ENCODE peak calls at places on chromosome 20, in six cellular contexts. T is upper lobe of left lung, N is bronchial epithelial cell, C is brain microvascular endothelial cell, D is adrenal gland, J is mucosa of descending colon. S is an unnamed sample.

GRCh38 chr20:63095718-63096654 is 89.2 kb upstream of the BHLHE23 start:
- DNase-seq in T (no peak), N (no peak), C (no peak), D (no peak), J (peak; percentile 25), S (no peak)

GRCh38 chr20:62652051-62652893 is 10.0 kb downstream of the SLCO4A1 start:
- DNase-seq in T (peak; percentile 93), N (peak; percentile 92), C (peak; percentile 90), D (peak; percentile 97), J (peak; percentile 89), S (peak; percentile 94)

GRCh38 chr20:14929388-14929787 is 592.0 kb upstream of the FLRT3 start:
- DNase-seq in T (peak; percentile 10), N (no peak), C (no peak), D (no peak), J (no peak), S (no peak)

GRCh38 chr20:53194891-53195290 is 222.7 kb downstream of the TSHZ2 start:
- DNase-seq in T (no peak), N (no peak), C (no peak), D (no peak), J (no peak), S (no peak)

GRCh38 chr20:46838002-46838401 is 56.6 kb upstream of the EYA2 start:
- DNase-seq in T (no peak), N (no peak), C (no peak), D (no peak), J (no peak), S (no peak)

GRCh38 chr20:3693376-3693775 is 11.6 kb upstream of the ADAM33 start:
- DNase-seq in T (no peak), N (no peak), C (no peak), D (no peak), J (no peak), S (no peak)

GRCh38 chr20:47972916-47973309 is 187.6 kb upstream of the SULF2 start:
- DNase-seq in T (no peak), N (no peak), C (no peak), D (no peak), J (no peak), S (no peak)

GRCh38 chr20:13778827-13779226 is 5.9 kb downstream of the ESF1 start:
- DNase-seq in T (no peak), N (no peak), C (no peak), D (no peak), J (no peak), S (peak; percentile 54)

GRCh38 chr20:40470313-40471260 is 218.4 kb downstream of the MAFB start:
- DNase-seq in T (peak; percentile 65), N (no peak), C (no peak), D (no peak), J (peak; percentile 24), S (no peak)

GRCh38 chr20:62705626-62706025 is 3.0 kb upstream of the NTSR1 start:
- DNase-seq in T (peak; percentile 70), N (no peak), C (no peak), D (no peak), J (no peak), S (no peak)

GRCh38 chr20:7392551-7392950 is 547.7 kb downstream of the HAO1 start:
- DNase-seq in T (no peak), N (peak; percentile 29), C (peak; percentile 5), D (no peak), J (no peak), S (no peak)

GRCh38 chr20:50449789-50450492 is 60.2 kb upstream of the PTPN1 start:
- DNase-seq in T (no peak), N (no peak), C (no peak), D (no peak), J (peak; percentile 27), S (peak; percentile 75)

GRCh38 chr20:18506744-18507143 is 996 bp upstream of the SEC23B start:
- DNase-seq in T (no peak), N (peak; percentile 10), C (no peak), D (no peak), J (peak; percentile 30), S (peak; percentile 7)

GRCh38 chr20:18504479-18505060 is 3.2 kb upstream of the SEC23B start:
- DNase-seq in T (peak; percentile 72), N (no peak), C (no peak), D (peak; percentile 69), J (peak; percentile 27), S (no peak)

GRCh38 chr20:18511566-18511965 is 3.8 kb downstream of the SEC23B start:
- DNase-seq in T (no peak), N (no peak), C (no peak), D (no peak), J (no peak), S (no peak)

GRCh38 chr20:18513208-18513607 is 5.5 kb downstream of the SEC23B start:
- DNase-seq in T (no peak), N (no peak), C (no peak), D (no peak), J (no peak), S (no peak)

DNA sequence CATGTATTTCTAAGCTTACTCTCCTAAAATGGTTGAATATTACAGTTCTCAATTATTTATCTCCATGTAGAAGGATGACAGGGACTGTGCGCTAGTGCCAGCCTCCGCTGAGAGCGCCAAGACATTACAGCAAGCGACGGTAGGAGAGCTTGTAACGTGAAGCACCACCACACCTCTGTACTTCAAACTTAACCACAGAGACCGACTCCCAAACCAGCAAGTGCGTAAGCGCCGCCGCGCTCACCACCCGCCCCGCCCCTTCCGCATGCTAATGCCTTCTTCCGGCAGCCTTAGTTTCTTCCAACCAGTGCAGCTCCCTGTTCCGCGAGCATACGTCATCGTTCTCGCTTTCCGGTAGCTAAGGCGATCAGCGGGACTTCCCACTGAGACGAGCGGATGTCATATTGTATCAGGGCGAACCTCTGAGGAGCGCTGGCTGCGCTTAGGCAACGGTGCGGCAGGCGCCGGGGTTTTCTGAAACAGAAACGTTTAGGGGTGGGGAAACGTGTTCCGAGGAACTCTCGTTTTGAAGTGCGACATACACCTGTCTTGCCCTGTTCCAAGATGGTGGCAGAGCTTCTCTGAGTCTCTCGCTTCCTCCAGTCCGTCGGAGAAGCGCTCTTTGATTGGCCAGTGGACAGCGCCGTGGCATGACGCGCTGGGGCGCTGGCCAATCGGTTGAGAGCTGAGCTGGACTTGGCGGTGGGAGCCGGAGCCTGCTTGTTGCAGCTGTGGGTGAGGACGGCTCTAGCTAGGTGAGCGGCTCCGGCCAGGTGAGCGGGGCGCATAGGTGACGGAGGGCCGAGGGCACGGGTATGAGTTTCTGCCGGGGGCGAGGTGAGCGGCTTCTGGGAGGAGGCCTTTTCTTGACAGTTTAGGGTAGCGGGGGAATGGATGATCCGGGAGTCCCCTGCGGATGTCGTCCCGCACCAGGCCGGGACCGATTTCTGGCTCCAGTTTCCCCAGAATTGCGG is at the start of gene SEC23B:
- DNase-seq in T (peak; percentile 98), N (peak; percentile 96), C (peak; percentile 97), D (peak; percentile 99), J (peak; percentile 98), S (peak; percentile 98)
- TF ChIP-seq CTCF in T (no peak), N (no peak), C (no peak), D (no peak), J (no peak), S (no peak)

DNA sequence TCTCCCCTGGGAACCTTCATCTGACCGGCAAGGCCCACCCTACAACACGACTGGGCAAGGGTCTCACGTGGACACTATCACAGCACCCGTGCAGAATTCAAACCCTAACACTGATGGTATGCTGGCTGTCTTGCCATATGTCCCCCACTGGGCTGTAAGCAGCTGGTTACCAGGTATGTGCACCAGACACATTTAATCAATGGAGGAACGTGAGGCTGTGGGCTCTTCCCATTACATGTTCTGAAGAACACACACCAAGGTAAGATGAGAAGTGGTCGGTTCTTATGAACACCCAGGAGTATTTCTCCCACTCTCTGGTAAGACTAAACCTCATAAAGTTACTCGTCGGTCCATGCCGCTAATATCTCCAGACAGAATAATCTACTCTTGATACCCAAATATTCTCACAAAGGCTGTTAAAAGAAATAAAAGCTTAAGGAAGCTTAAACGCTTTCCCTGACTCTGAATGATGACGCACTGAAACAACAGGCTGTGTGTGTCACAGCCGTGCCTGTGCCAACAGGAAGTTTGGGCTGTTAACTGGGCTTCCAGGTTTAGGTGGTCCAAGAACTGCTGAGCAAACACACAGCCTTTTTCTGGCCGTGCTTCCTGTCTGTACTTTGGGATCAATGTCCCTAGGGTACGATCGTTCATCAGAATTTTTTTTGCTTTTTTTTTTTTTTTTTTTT is 75.3 kb downstream of the SLC23A2 start:
- DNase-seq in T (no peak), N (peak; percentile 84), C (peak; percentile 65), D (peak; percentile 89), J (peak; percentile 75), S (no peak)
- H3K4me3 ChIP-seq in T (no peak overlapping the region), N (no peak overlapping the region), C (no peak overlapping the region), D (no peak overlapping the region), J (no peak overlapping the region), S (no peak overlapping the region)

GRCh38 chr20:17655286-17655651 is 26.8 kb downstream of the RRBP1 start:
- DNase-seq in T (no peak), N (no peak), C (peak; percentile 35), D (peak; percentile 48), J (no peak), S (no peak)
- TF ChIP-seq CTCF in T (no peak), N (no peak), C (no peak), D (no peak), J (no peak), S (no peak)

GRCh38 chr20:31602779-31603441 is 2.2 kb upstream of the ID1 start:
- DNase-seq in T (no peak), N (peak; percentile 88), C (peak; percentile 70), D (no peak), J (no peak), S (peak; percentile 93)
- H3K4me3 ChIP-seq in T (no peak overlapping the region), N (no peak overlapping the region), C (no peak overlapping the region), D (no peak overlapping the region), J (no peak overlapping the region), S (peak overlapping the region; percentile 24)

GRCh38 chr20:17650301-17650761 is 31.7 kb downstream of the RRBP1 start:
- DNase-seq in T (no peak), N (no peak), C (no peak), D (no peak), J (peak; percentile 30), S (no peak)
- TF ChIP-seq CTCF in T (no peak), N (no peak), C (no peak), D (no peak), J (no peak), S (no peak)

GRCh38 chr20:57718490-57719009 is 8.7 kb upstream of the PMEPA1 start:
- DNase-seq in T (peak; percentile 98), N (peak; percentile 94), C (peak; percentile 99), D (peak; percentile 99), J (peak; percentile 95), S (peak; percentile 80)

GRCh38 chr20:57719951-57720350 is 10.1 kb upstream of the PMEPA1 start:
- DNase-seq in T (no peak), N (no peak), C (no peak), D (no peak), J (no peak), S (no peak)

GRCh38 chr20:57716893-57717292 is 7.1 kb upstream of the PMEPA1 start:
- DNase-seq in T (no peak), N (no peak), C (no peak), D (no peak), J (no peak), S (no peak)

GRCh38 chr20:57716202-57716601 is 6.4 kb upstream of the PMEPA1 start:
- DNase-seq in T (no peak), N (peak; percentile 93), C (peak; percentile 49), D (no peak), J (no peak), S (no peak)

GRCh38 chr20:57717797-57718196 is 8.0 kb upstream of the PMEPA1 start:
- DNase-seq in T (no peak), N (peak; percentile 85), C (no peak), D (no peak), J (no peak), S (no peak)
- H3K4me3 ChIP-seq in T (no peak overlapping the region), N (no peak overlapping the region), C (no peak overlapping the region), D (no peak overlapping the region), J (no peak overlapping the region), S (no peak overlapping the region)